ENCODE peak calls at places on chromosomes 3 and 15, in five cellular contexts. U, G, Y, A and I are unnamed samples.
A peak's percentile ranks its signal among the peaks of the same experiment; 100 is the strongest.

GRCh38 chr3:188558343-188559068 is 404.5 kb downstream of the LPP start:
- DNase-seq in U (no peak), G (peak; percentile 72), Y (no peak), A (no peak), I (no peak)

GRCh38 chr3:139937674-139938279 is 2.8 kb downstream of the CLSTN2 start:
- DNase-seq in U (no peak), G (peak; percentile 72), Y (peak; percentile 62), A (peak; percentile 46), I (peak; percentile 56)

GRCh38 chr3:48899298-48899697 is 616 bp upstream of the SLC25A20 start:
- DNase-seq in U (no peak), G (no peak), Y (peak; percentile 2), A (no peak), I (no peak)

GRCh38 chr15:50718700-50719125 is 32.1 kb upstream of the TRPM7 start:
- DNase-seq in U (no peak), G (no peak), Y (no peak), A (no peak), I (no peak)

GRCh38 chr3:186241910-186242821 is 119.9 kb downstream of the DGKG start:
- DNase-seq in U (peak; percentile 39), G (peak; percentile 39), Y (peak; percentile 80), A (peak; percentile 87), I (no peak)

GRCh38 chr3:62632510-62633294 is 242.5 kb downstream of the CADPS start:
- DNase-seq in U (no peak), G (no peak), Y (no peak), A (no peak), I (no peak)

GRCh38 chr15:35886765-35887164 is 340.8 kb upstream of the DPH6 start:
- DNase-seq in U (no peak), G (peak; percentile 37), Y (peak; percentile 44), A (no peak), I (no peak)

GRCh38 chr3:45664558-45664957 is 24.6 kb upstream of the SACM1L start:
- DNase-seq in U (no peak), G (no peak), Y (no peak), A (no peak), I (no peak)

GRCh38 chr15:42911058-42911592 is 9.5 kb downstream of the TTBK2 start:
- DNase-seq in U (no peak), G (peak; percentile 58), Y (peak; percentile 29), A (no peak), I (no peak)

GRCh38 chr3:27565201-27565827 is 81.1 kb upstream of the SLC4A7 start:
- DNase-seq in U (no peak), G (no peak), Y (no peak), A (no peak), I (no peak)

GRCh38 chr3:140273542-140274195 is 338.7 kb downstream of the CLSTN2 start:
- DNase-seq in U (no peak), G (peak; percentile 79), Y (no peak), A (no peak), I (no peak)

GRCh38 chr3:140651287-140651686 is 26.6 kb upstream of the TRIM42 start:
- DNase-seq in U (no peak), G (no peak), Y (no peak), A (no peak), I (no peak)

GRCh38 chr15:25251700-25252390 is 187.0 kb downstream of the UBE3A start:
- DNase-seq in U (no peak), G (no peak), Y (no peak), A (peak; percentile 28), I (no peak)

GRCh38 chr3:81375921-81376320 is 385.5 kb downstream of the GBE1 start:
- DNase-seq in U (no peak), G (no peak), Y (no peak), A (no peak), I (no peak)

GRCh38 chr15:29890761-29891457 is 68.6 kb upstream of the TJP1 start:
- DNase-seq in U (no peak), G (no peak), Y (no peak), A (no peak), I (no peak)

GRCh38 chr15:43230640-43231115 is 9.9 kb upstream of the EPB42 start:
- DNase-seq in U (no peak), G (peak; percentile 62), Y (peak; percentile 44), A (no peak), I (no peak)

GRCh38 chr3:151404316-151404715 is 19.8 kb upstream of the P2RY12 start:
- DNase-seq in U (no peak), G (peak; percentile 68), Y (peak; percentile 41), A (no peak), I (no peak)

DNA sequence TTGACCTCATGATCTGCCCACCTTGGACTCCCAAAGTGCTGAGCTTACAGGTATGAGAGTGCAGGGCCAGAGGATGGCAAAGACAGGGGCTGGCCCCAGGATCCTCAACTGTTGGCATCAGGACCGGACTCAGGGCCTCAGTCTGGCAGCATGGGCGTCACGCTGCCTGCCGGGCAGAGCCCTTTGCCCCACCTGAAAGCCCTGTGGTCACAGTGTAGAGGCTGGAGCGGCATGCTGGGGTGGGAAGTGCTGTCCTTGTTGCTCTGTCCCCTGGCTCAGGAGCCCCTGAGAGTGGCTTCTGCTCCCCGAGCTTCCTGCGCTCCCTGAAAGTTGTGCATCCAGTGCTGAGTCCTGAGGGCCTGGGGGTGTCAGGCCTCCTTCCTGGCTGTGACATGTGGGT is 147.1 kb downstream of the OR4M2 start:
- DNase-seq in U (peak; percentile 12), G (no peak), Y (no peak), A (no peak), I (no peak)
- H3K9me3 ChIP-seq in U (no peaks in the 10 kb centered on the region), G (no peaks in the 10 kb centered on the region), Y (peaks cover 9% of the 10 kb centered on the region), A (no peaks in the 10 kb centered on the region), I (peaks cover 69% of the 10 kb centered on the region)

GRCh38 chr3:122978569-122978968 is 49.0 kb downstream of the SEMA5B start:
- DNase-seq in U (no peak), G (no peak), Y (no peak), A (no peak), I (no peak)
- H3K4me1 ChIP-seq in U (peaks cover 22% of the 10 kb centered on the region), G (peaks cover 19% of the 10 kb centered on the region), Y (peaks cover 24% of the 10 kb centered on the region), A (peaks cover 9% of the 10 kb centered on the region), I (peaks cover 13% of the 10 kb centered on the region)

DNA sequence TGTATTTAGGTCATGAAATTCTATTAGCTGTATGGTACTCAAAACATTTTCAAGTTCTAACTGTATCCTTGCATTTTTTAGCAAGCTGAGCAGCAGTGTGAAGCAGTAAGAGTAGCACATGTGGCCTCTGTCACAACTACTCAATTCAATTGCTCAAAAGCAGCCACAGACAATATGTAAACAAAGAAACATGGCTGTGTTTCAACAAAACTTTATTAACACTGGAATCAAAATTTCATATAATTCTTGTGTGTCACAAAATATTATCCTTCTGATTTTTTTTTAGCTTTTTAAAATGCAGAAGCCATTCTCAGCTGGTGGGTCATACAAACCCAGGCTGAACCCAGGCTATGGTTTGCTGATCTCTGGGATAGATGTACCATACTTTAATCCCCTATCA is 266.7 kb upstream of the LRRN1 start:
- DNase-seq in U (no peak), G (no peak), Y (no peak), A (no peak), I (no peak)
- H3K9me3 ChIP-seq in U (no peaks in the 10 kb centered on the region), G (no peaks in the 10 kb centered on the region), Y (no peaks in the 10 kb centered on the region), A (no peaks in the 10 kb centered on the region), I (no peaks in the 10 kb centered on the region)

GRCh38 chr15:60565407-60565806 is 86.5 kb upstream of the ICE2 start:
- DNase-seq in U (no peak), G (no peak), Y (no peak), A (no peak), I (no peak)
- H3K4me1 ChIP-seq in U (no peaks in the 10 kb centered on the region), G (no peaks in the 10 kb centered on the region), Y (no peaks in the 10 kb centered on the region), A (no peaks in the 10 kb centered on the region), I (peaks cover 16% of the 10 kb centered on the region)

DNA sequence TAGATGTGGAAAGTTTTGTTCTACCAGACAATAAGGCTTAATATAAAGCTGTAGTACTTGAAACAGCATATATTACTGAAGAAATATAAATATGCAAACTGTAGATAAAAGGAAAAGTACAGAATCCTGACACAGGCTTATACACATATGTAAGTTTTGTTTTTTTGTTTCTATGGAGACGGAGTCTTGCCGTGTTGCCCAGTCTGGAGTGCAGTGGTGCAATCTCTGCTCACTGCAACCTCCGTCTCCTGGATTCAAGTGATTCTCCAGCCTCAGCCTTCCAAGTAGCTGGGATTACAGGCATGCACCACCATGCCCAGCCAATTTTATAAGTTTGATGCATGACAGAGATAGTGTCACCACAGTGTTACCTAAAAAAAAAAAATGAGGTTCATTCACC is 29.1 kb upstream of the ZNF445 start:
- DNase-seq in U (no peak), G (no peak), Y (no peak), A (no peak), I (no peak)
- H3K9me3 ChIP-seq in U (peaks cover 35% of the 10 kb centered on the region), G (no peaks in the 10 kb centered on the region), Y (no peaks in the 10 kb centered on the region), A (peaks cover under 1% of the 10 kb centered on the region), I (peaks cover 5% of the 10 kb centered on the region)

GRCh38 chr3:11635671-11636371 is 7.9 kb downstream of the VGLL4 start:
- DNase-seq in U (no peak), G (peak; percentile 39), Y (no peak), A (no peak), I (no peak)
- H3K4me1 ChIP-seq in U (peaks cover 10% of the 10 kb centered on the region), G (peaks cover 60% of the 10 kb centered on the region), Y (peaks cover 77% of the 10 kb centered on the region), A (peaks cover 7% of the 10 kb centered on the region), I (peaks cover 36% of the 10 kb centered on the region)

GRCh38 chr15:61138151-61138550 is 91.0 kb downstream of the RORA start:
- DNase-seq in U (no peak), G (peak; percentile 67), Y (no peak), A (no peak), I (no peak)

GRCh38 chr15:61146643-61147230 is 82.4 kb downstream of the RORA start:
- DNase-seq in U (no peak), G (no peak), Y (no peak), A (no peak), I (no peak)

GRCh38 chr15:61137139-61137792 is 91.8 kb downstream of the RORA start:
- DNase-seq in U (no peak), G (no peak), Y (no peak), A (no peak), I (no peak)

GRCh38 chr15:61144055-61144454 is 85.0 kb downstream of the RORA start:
- DNase-seq in U (no peak), G (peak; percentile 32), Y (no peak), A (no peak), I (no peak)

GRCh38 chr15:61141497-61142125 is 87.5 kb downstream of the RORA start:
- DNase-seq in U (no peak), G (no peak), Y (no peak), A (no peak), I (no peak)
- H3K9me3 ChIP-seq in U (no peaks in the 10 kb centered on the region), G (no peaks in the 10 kb centered on the region), Y (no peaks in the 10 kb centered on the region), A (no peaks in the 10 kb centered on the region), I (no peaks in the 10 kb centered on the region)